ENCODE peak calls at places on chromosomes 7 and 10, in four cellular contexts. N is neural progenitor cell, J is hepatocyte, T is fibroblast of lung. K is an unnamed sample. For H3K4me1, the result is how much of the 10 kb centered on the place peaks cover.

GRCh38 chr7:116210345-116211005 is at the start of gene TES:
- DNase-seq in N (peak), J (peak), T (peak), K (peak)

GRCh38 chr7:19558527-19558926 is 150.3 kb downstream of the POLR1F start:
- DNase-seq in N (no peak), J (no peak), T (no peak), K (no peak)

GRCh38 chr7:37045786-37046185 is 321.5 kb upstream of the AOAH start:
- DNase-seq in N (peak), J (no peak), T (no peak), K (no peak)

GRCh38 chr10:43854042-43854441 is 205.4 kb upstream of the ZNF32 start:
- DNase-seq in N (no peak), J (peak), T (peak), K (peak)

GRCh38 chr10:109062371-109062770 is 860.9 kb downstream of the XPNPEP1 start:
- DNase-seq in N (no peak), J (peak), T (peak), K (peak)

GRCh38 chr10:110864662-110865140 is 7.0 kb upstream of the PDCD4 start:
- DNase-seq in N (no peak), J (no peak), T (no peak), K (no peak)

GRCh38 chr7:64878684-64879083 is 24.4 kb upstream of the ZNF273 start:
- DNase-seq in N (no peak), J (no peak), T (no peak), K (no peak)

GRCh38 chr7:142485617-142486226 is 227.9 kb upstream of the PRSS58 start:
- DNase-seq in N (peak), J (no peak), T (no peak), K (no peak)

GRCh38 chr7:90988523-90988922 is 275.7 kb upstream of the FZD1 start:
- DNase-seq in N (no peak), J (no peak), T (no peak), K (no peak)

GRCh38 chr7:44847509-44847919 is 373 bp downstream of the H2AZ2 start:
- DNase-seq in N (peak), J (peak), T (peak), K (peak)

GRCh38 chr10:131129544-131129943 is 182.0 kb downstream of the TCERG1L start:
- DNase-seq in N (no peak), J (peak), T (no peak), K (no peak)

GRCh38 chr10:21572578-21572977 is 38.5 kb downstream of the MLLT10 start:
- DNase-seq in N (no peak), J (no peak), T (peak), K (no peak)

GRCh38 chr10:131041361-131041916 is 270.1 kb downstream of the TCERG1L start:
- DNase-seq in N (no peak), J (no peak), T (no peak), K (peak)

GRCh38 chr10:59792812-59793211 is 39.6 kb upstream of the MRLN start:
- DNase-seq in N (no peak), J (no peak), T (no peak), K (no peak)

DNA sequence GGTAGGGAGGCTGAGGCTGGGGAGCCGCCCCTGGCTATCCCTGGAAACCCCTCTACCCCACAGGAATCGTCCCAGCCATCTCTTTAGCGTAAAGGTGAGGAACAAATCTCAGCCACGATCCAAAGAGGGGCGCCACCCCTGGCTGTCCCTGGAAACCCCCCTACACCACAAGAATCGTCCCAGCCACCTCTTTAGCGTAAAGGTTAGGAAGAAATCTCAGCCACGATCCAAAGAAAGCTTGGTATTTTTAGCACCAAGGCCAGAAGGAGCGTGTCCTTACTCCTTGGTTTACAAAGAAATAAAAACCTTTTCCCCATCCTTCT is 757 bp upstream of the TSPAN14 start:
- DNase-seq in N (no peak), J (no peak), T (no peak), K (no peak)
- TF ChIP-seq EZH2 in N (no peak), J (no peak), T (no peak), K (no peak)

DNA sequence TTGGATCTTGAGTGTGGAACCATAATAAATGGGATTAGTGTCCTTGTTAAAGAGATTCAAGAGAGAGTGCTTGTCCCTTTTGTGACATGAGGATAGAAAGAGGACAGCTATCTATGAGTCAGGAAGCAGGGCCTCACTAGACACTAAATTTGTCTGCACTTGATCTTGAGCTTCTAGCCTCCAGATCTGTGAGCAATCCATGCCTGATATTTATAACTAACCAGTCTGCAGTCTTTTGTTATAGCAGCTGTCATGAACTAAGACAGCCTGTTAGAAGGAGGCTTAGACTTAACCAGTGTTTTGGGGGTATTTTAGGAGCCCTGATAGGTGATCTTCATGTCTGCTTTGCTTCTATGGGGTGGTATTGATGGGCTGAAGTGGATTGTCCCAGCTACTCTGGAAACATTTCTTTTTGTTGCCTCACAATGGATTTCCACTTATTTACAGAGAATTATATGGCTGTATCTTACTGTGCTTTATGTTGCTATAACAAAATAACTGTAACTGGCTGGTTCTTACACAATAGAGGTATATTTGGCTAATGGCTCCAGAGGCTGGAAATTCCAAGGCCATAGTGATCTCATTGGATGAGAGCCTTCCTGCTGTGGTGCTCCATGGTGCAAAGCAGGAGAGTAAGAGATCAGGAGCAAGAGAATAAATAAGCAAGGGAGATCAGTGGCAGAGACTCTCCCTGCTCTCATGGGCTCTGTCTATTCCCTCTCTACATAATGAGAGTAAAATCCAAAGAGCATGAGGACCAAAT is 23.4 kb upstream of the AKR1C3 start:
- DNase-seq in N (no peak), J (no peak), T (peak), K (peak)
- H3K27ac ChIP-seq in N (no peak), J (peak), T (peak), K (peak)

DNA sequence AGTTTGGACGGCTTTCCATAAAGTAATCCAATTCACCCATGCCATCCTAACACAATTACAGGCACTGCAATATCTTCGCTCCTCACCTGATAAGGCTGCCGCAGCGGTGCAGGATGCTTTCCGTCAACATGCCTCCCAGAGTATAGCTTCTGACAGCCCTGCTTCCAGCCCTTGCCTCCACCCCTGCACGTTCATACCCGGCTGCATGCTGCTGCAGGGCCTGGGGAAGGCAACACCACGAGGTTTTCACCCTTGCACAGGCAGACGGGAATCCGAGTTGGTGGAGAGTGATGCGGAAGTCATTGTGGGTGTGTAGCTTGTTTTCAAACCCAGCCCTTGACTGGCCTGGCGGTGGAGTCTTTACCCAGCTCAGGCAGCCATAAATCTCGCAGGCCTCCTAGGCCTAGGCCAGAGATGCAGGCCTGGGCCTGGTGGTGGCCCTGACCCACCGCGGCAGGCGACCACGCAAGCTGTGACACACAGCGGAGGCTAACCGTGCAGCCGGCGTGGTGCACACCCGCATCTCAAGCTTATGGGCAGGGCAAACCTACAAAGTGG is 12.7 kb downstream of the EBF3 start:
- DNase-seq in N (no peak), J (no peak), T (no peak), K (peak)
- H3K4me1 ChIP-seq in N (under half), J (under half), T (under half), K (half or more)

DNA sequence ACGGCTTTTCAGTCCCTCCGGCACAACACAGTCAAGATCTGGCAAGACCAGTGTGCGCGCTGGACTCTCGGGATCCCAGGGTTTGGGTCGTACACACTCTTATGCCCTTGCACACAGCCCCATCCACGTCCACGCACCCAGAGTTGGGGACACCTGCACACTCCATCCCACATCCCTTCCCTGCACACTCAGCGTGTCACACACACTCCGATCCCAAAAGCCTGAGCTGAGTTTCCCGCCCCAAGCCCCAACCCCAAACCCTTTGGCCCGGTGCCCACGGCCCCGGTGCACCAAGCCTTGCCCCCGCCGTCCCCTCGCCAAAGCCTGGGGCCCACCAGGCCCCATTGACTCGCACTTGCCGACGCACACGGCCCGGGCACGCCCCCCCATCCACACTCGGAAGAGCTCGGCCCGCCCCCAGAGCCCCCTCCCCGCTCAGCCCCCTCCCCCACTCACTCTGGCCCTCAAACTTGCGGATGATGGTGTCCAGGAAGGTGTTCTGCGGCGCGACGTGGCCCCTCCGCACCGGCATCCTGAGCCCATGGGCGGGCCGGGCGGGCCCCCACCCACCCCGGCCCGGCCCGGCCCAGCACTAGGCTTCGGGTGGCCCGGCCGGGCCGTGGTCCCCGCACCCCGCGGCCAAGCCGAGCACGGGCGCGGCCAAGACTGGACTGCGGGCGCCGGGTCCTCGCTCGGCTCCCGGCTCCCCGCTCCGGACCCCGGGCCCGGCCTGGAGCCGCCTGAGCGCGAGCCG is 562 bp downstream of the KCNH2 start:
- DNase-seq in N (peak), J (no peak), T (no peak), K (no peak)
- TF ChIP-seq EZH2 in N (no peak), J (no peak), T (peak), K (no peak)

GRCh38 chr10:132446661-132447445 is 49.9 kb downstream of the PWWP2B start:
- DNase-seq in N (no peak), J (peak), T (peak), K (peak)
- H3K27ac ChIP-seq in N (no peak), J (peak), T (no peak), K (peak)

DNA sequence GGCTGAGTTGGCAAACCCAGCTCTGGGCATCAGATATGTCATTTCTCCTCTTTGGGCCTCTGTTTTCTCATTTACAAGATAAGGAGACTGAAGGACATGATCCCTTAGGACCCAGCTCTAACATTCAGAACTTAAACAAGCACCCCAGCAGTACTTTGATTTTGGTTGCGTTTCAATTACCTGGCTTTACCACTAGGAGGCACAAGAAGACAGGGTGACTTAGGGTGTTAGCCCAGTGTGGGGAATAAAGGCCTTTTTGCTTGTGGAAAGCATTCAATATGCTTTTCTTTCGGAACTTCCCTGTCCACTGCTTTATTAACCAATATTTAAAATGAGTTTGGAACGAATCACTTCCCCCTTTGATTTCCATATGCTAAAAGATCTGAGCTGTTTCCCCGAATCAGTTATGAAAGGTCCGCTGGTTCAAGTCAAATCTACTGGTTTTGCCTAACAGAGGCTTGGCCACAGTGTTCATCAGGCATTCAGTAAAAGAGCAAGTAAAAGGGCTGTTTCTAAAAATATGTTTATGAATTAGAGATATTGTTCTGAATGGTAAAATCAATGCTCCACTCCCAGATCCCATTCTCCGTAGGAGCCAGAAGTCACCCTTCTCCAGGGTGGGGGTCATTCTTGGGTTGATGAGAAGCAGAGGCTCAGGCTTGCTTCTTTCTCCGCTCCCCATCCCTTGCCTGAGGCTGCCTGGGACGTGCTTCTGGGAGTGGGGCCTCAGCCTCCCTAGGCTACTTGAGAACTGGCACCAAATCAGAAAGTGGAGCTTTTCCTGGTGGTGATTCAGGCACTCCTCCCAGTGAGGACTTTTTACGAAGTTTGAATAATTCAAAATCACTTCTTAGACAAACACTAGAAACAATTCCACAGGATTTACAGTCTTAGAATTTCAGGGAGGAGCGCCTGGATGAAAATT is 105.5 kb downstream of the MYOF start:
- DNase-seq in N (peak), J (peak), T (peak), K (peak)
- H3K4me1 ChIP-seq in N (under half), J (under half), T (under half), K (under half)

GRCh38 chr10:10618139-10618538 is 399.5 kb upstream of the CELF2 start:
- DNase-seq in N (no peak), J (no peak), T (no peak), K (no peak)

GRCh38 chr10:10609379-10609955 is 408.2 kb upstream of the CELF2 start:
- DNase-seq in N (no peak), J (no peak), T (no peak), K (no peak)

DNA sequence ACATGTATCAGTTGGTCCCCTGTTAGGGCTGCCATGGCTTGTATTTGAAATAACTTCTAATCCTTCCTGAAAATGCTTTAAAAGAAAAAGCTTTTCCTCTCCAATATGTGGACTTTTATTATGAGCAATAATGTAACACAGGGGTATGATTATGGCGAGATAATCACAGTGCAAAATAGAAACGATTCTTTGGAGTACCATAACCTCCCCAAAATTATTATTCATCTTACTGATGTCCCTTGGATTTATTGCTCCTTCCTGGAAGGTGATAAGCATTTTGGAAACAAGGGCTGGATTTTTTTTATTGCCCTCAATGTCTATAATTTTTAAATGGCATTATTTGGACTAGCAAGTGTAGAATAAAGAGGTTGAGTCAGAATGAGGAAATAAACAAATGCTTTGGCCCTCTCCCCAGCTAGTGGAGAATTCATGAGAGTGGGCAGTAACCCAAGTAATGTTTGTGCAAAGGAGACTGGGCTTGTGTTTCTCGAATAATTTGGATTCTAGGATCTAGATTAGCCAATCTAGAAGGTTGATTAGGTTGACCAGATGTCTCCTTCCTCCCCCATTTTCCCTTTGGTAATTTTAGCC is 403.9 kb upstream of the CELF2 start:
- DNase-seq in N (no peak), J (no peak), T (peak), K (no peak)
- TF ChIP-seq EZH2 in N (no peak), J (no peak), T (no peak), K (no peak)

DNA sequence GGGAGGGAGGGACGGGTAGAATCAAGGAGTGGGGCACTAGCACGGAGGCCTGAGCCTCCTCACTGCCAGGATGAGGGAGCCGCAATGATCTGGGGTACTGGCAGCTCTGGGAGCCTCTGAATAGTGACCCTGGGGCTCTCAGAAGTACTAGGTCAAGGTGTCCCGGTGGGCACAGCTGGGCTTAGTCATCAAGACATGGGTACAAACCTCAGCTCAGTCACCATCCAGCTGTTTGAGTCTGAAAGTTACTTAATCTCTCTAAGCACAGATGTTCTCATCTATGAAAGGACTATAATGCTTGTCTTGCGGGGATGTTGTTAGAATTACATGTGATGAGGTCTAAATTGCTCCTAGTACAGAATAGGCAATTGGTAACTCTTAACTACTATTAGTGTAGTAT is 276.8 kb downstream of the KCNMA1 start:
- DNase-seq in N (no peak), J (no peak), T (peak), K (no peak)
- H3K27ac ChIP-seq in N (no peak), J (no peak), T (no peak), K (no peak)

K was measured in A673.